ENCODE peak calls at places on chromosome 2, in nine cellular contexts. Y is fibroblast of lung; R is osteoblast; Z is left ventricle myocardium inferior; N is HCT116; I is hepatocyte; G is CD4-positive, alpha-beta T cell; E is upper lobe of right lung; D is cardiac muscle cell. J is an unnamed sample.

GRCh38 chr2:37802899-37803379 is 122.1 kb upstream of the RMDN2 start:
- DNase-seq in Y (peak), R (peak), Z (no peak), N (no peak), I (peak), G (no peak), E (no peak), D (no peak), J (peak)

GRCh38 chr2:26000561-26001211 is 18.4 kb upstream of the KIF3C start:
- DNase-seq in Y (no peak), R (peak), Z (no peak), N (no peak), I (peak), G (no peak), E (peak), D (no peak), J (no peak)

GRCh38 chr2:107525420-107525819 is 301.3 kb upstream of the RGPD4 start:
- DNase-seq in Y (peak), R (no peak), Z (no peak), N (no peak), I (no peak), G (no peak), E (no peak), D (no peak), J (no peak)

GRCh38 chr2:168210898-168211570 is 36.4 kb downstream of the STK39 start:
- DNase-seq in Y (peak), R (no peak), Z (no peak), N (peak), I (peak), G (no peak), E (no peak), D (no peak), J (peak)

GRCh38 chr2:96530144-96530430 is 6.5 kb upstream of the ARID5A start:
- DNase-seq in Y (no peak), R (peak), Z (no peak), N (no peak), I (no peak), G (no peak), E (peak), D (no peak), J (no peak)

GRCh38 chr2:10159486-10160160 is 37.1 kb downstream of the RRM2 start:
- DNase-seq in Y (no peak), R (no peak), Z (no peak), N (no peak), I (no peak), G (no peak), E (no peak), D (no peak), J (no peak)

GRCh38 chr2:9897331-9897737 is 54.1 kb downstream of the TAF1B start:
- DNase-seq in Y (peak), R (peak), Z (peak), N (peak), I (peak), G (no peak), E (no peak), D (no peak), J (peak)

GRCh38 chr2:128438091-128438490 is 119.4 kb upstream of the HS6ST1 start:
- DNase-seq in Y (no peak), R (peak), Z (no peak), N (no peak), I (no peak), G (no peak), E (peak), D (no peak), J (no peak)

GRCh38 chr2:144950874-144951560 is 431.1 kb upstream of the ZEB2 start:
- DNase-seq in Y (peak), R (peak), Z (no peak), N (peak), I (no peak), G (no peak), E (no peak), D (no peak), J (peak)

GRCh38 chr2:71700041-71700879 is 246.9 kb downstream of the DYSF start:
- DNase-seq in Y (no peak), R (no peak), Z (no peak), N (no peak), I (no peak), G (no peak), E (peak), D (no peak), J (no peak)

GRCh38 chr2:189406612-189407011 is 34.7 kb upstream of the WDR75 start:
- DNase-seq in Y (no peak), R (no peak), Z (no peak), N (no peak), I (no peak), G (no peak), E (no peak), D (no peak), J (no peak)

GRCh38 chr2:121191191-121192170 is 93.5 kb downstream of the TFCP2L1 start:
- DNase-seq in Y (no peak), R (no peak), Z (no peak), N (no peak), I (no peak), G (no peak), E (no peak), D (no peak), J (no peak)

GRCh38 chr2:38665854-38666577 is at the start of gene GALM:
- DNase-seq in Y (peak), R (peak), Z (peak), N (peak), I (peak), G (peak), E (peak), D (peak), J (no peak)

GRCh38 chr2:37324536-37324785 is 172 bp downstream of the PRKD3 start:
- DNase-seq in Y (peak), R (no peak), Z (peak), N (no peak), I (peak), G (peak), E (peak), D (peak), J (no peak)

GRCh38 chr2:234981197-234982095 is 29.6 kb downstream of the SH3BP4 start:
- DNase-seq in Y (peak), R (peak), Z (peak), N (peak), I (peak), G (no peak), E (no peak), D (peak), J (peak)

GRCh38 chr2:203811491-203812221 is 55.9 kb upstream of the CTLA4 start:
- DNase-seq in Y (peak), R (peak), Z (peak), N (peak), I (peak), G (peak), E (peak), D (no peak), J (peak)

GRCh38 chr2:33034784-33035183 is 88.0 kb downstream of the LTBP1 start:
- DNase-seq in Y (peak), R (peak), Z (no peak), N (no peak), I (no peak), G (no peak), E (no peak), D (no peak), J (peak)

GRCh38 chr2:27806311-27807059 is 35.0 kb downstream of the MRPL33 start:
- DNase-seq in Y (no peak), R (no peak), Z (no peak), N (no peak), I (no peak), G (no peak), E (no peak), D (no peak), J (no peak)

GRCh38 chr2:213678437-213679218 is 394.4 kb downstream of the SPAG16 start:
- DNase-seq in Y (no peak), R (no peak), Z (no peak), N (no peak), I (no peak), G (no peak), E (no peak), D (no peak), J (no peak)
- H3K27ac ChIP-seq in Y (no peak), R (no peak), Z (no peak), N (no peak), I (no peak), G (no peak), E (no peak), D (no peak), J (no peak)

DNA sequence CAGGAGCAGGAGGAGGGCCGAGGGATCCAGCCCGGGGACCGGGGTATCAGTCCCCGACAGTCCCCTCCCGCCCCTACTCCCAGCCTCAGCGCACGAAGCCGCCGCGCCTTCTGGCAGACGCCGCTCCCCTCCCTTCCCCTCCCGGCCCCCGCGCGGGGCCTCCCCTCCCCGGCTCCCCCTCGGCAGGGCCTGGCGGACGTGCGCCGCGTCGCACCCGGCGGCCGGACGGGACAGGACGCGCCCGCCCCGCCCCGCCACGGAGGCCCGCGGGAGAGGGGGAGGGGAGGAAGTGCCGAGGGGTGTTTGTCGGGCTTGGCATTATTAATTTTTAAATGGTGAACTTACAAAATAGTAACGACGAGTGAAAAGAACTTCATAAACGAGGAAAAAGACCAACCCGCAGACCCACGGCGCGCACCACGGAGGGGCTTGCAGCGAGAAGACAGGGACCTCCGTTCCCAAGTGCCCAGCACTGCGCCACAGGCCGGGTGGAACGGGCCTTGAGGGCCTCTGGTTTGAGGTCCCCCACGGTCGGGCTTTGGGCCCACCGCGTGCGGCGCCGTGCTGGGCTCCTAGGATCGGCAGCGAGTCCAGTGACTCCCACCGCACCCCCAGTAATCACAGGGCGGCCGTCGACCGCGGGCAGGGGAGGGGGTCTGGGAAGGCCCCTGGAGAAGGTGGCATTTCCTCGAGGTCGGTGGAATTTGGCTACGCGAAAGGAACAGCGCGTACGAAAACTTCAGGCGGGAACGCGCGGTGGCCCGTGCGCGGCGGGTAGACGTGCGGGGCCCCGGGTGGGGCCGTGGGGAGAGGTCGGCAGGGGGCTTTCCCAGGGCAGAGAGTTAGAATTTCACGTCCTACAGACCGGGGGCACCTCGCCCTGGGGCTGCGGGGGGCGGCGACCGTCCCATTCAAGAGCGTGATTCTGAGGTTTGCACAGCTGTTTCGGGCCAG is 954 bp upstream of the CTDSP1 start:
- DNase-seq in Y (peak), R (peak), Z (peak), N (peak), I (peak), G (peak), E (peak), D (peak), J (peak)
- TF ChIP-seq CTCF in Y (no peak), R (no peak), Z (no peak), N (no peak), I (no peak), G (no peak), E (no peak), D (no peak), J (no peak)

GRCh38 chr2:199956062-199956380 is 639 bp downstream of the MAIP1 start:
- DNase-seq in Y (no peak), R (no peak), Z (no peak), N (no peak), I (no peak), G (no peak), E (no peak), D (peak), J (no peak)
- H3K27ac ChIP-seq in Y (peak), R (peak), Z (peak), N (peak), I (peak), G (peak), E (peak), D (peak), J (peak)

DNA sequence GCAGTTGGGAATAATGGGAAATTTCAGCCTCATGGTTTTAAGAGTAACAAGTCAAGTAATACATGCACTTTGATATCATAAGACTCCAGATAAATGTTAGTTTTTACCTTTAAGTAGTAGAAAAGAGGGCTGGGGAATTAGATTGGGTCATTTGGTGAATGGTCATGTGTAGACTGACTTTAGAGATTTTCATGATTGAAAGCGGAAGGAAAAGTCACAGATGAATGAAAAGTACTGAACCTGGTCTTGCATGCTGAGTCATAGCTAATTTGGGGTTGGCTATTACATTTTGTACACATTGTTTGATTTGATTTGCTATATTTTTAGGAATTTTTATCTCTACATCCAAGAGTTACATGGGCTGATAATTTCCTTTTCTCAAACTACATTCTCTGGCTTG is 539.4 kb upstream of the SPHKAP start:
- DNase-seq in Y (no peak), R (no peak), Z (no peak), N (no peak), I (no peak), G (no peak), E (no peak), D (no peak), J (no peak)
- TF ChIP-seq CTCF in Y (no peak), R (no peak), Z (no peak), N (no peak), I (no peak), G (no peak), E (no peak), D (no peak), J (no peak)

GRCh38 chr2:227322530-227323190 is 2.4 kb upstream of the MFF start:
- DNase-seq in Y (no peak), R (no peak), Z (no peak), N (no peak), I (no peak), G (no peak), E (no peak), D (no peak), J (no peak)
- H3K27ac ChIP-seq in Y (no peak), R (no peak), Z (no peak), N (no peak), I (no peak), G (no peak), E (no peak), D (no peak), J (no peak)

J was measured in RWPE1.